ENCODE peak calls at places on chromosomes 11 and 22, in five cellular contexts. R is GM23338, I is left ventricle myocardium inferior, F is cardiac muscle cell, P is HCT116. S is an unnamed sample.

GRCh38 chr22:37401401-37401859 is 25.8 kb downstream of the ELFN2 start:
- DNase-seq in I (peak), R (no peak), F (peak), P (no peak), S (no peak)

GRCh38 chr22:38267086-38267485 is 5.7 kb downstream of the TMEM184B start:
- DNase-seq in R (no peak), I (peak), P (no peak), F (peak), S (no peak)

GRCh38 chr22:37077802-37078448 is 26.4 kb downstream of the KCTD17 start:
- DNase-seq in R (peak), P (peak), F (peak), I (peak), S (peak)

GRCh38 chr11:829116-829945 is 1.6 kb downstream of the CRACR2B start:
- DNase-seq in R (peak), I (peak), P (no peak), F (peak), S (no peak)

GRCh38 chr11:106608677-106609076 is 409.6 kb downstream of the GUCY1A2 start:
- DNase-seq in F (peak), R (no peak), I (no peak), P (no peak), S (no peak)

GRCh38 chr11:31786996-31787685 is 24.0 kb downstream of the PAX6 start:
- DNase-seq in R (peak), I (no peak), P (no peak), F (no peak), S (no peak)

GRCh38 chr22:26812731-26813130 is 155.3 kb downstream of the MIAT start:
- DNase-seq in P (no peak), F (no peak), I (no peak), R (no peak), S (no peak)

GRCh38 chr11:113773092-113773415 is 438 bp downstream of the ZW10 start:
- DNase-seq in P (no peak), F (peak), R (peak), I (no peak), S (no peak)

GRCh38 chr11:34395916-34396555 is 38.2 kb upstream of the ABTB2 start:
- DNase-seq in I (no peak), P (no peak), F (no peak), R (no peak), S (no peak)

GRCh38 chr11:35525501-35526175 is at the start of gene PAMR1:
- DNase-seq in P (no peak), F (peak), R (peak), I (peak), S (peak)

GRCh38 chr11:80330302-80330701 is 889.5 kb upstream of the TENM4 start:
- DNase-seq in I (no peak), P (no peak), R (no peak), F (peak), S (no peak)

GRCh38 chr11:2194877-2195755 is 23.5 kb upstream of the TH start:
- DNase-seq in I (no peak), R (peak), F (peak), P (no peak), S (peak)

GRCh38 chr22:19892249-19892879 is 37.7 kb upstream of the GNB1L start:
- DNase-seq in F (peak), R (no peak), P (no peak), I (no peak), S (no peak)

GRCh38 chr22:36469094-36469710 is 12.2 kb downstream of the TXN2 start:
- DNase-seq in P (no peak), F (no peak), R (no peak), I (no peak), S (no peak)

GRCh38 chr22:28799834-28800307 is 498 bp downstream of the XBP1 start:
- DNase-seq in R (peak), F (peak), P (no peak), I (peak), S (peak)

GRCh38 chr11:17605736-17606135 is 58.7 kb downstream of the OTOG start:
- DNase-seq in I (no peak), F (no peak), P (no peak), R (no peak), S (no peak)

GRCh38 chr22:50613291-50613981 is 12.8 kb downstream of the MAPK8IP2 start:
- DNase-seq in F (peak), R (peak), P (peak), I (peak), S (no peak)

GRCh38 chr11:75626692-75627536 is 41.9 kb downstream of the MAP6 start:
- DNase-seq in F (no peak), P (no peak), R (no peak), I (no peak), S (no peak)

GRCh38 chr22:45974498-45974897 is 2.5 kb downstream of the WNT7B start:
- DNase-seq in F (no peak), I (no peak), P (no peak), R (no peak), S (no peak)

GRCh38 chr11:119370486-119371046 is 10.9 kb downstream of the USP2 start:
- DNase-seq in P (no peak), R (no peak), I (peak), F (no peak), S (no peak)

GRCh38 chr11:15968461-15969130 is 387.8 kb downstream of the SOX6 start:
- DNase-seq in F (peak), I (no peak), P (no peak), R (peak), S (no peak)

GRCh38 chr11:72758304-72758689 is 6.1 kb upstream of the ARAP1 start:
- DNase-seq in F (peak), I (no peak), P (no peak), R (no peak), S (no peak)

GRCh38 chr11:86537541-86538222 is 134.7 kb downstream of the ME3 start:
- DNase-seq in I (no peak), P (peak), R (peak), F (peak), S (no peak)

GRCh38 chr11:123519055-123519796 is 89.2 kb downstream of the GRAMD1B start:
- DNase-seq in P (peak), R (peak), I (no peak), F (peak), S (no peak)

GRCh38 chr22:49810363-49811013 is 17.2 kb downstream of the BRD1 start:
- DNase-seq in P (no peak), R (no peak), I (no peak), F (peak), S (no peak)

GRCh38 chr11:65505434-65506315 is 6.8 kb downstream of the MALAT1 start:
- DNase-seq in P (no peak), R (no peak), I (no peak), F (peak), S (no peak)

GRCh38 chr11:102279641-102280170 is 37.6 kb upstream of the BIRC3 start:
- DNase-seq in P (no peak), F (peak), R (peak), I (no peak), S (no peak)

GRCh38 chr11:69485337-69486041 is 4.0 kb downstream of the LINC01488 start:
- DNase-seq in I (peak), F (no peak), P (no peak), R (no peak), S (no peak)

GRCh38 chr11:26286472-26287066 is 45.4 kb upstream of the ANO3 start:
- DNase-seq in P (no peak), F (peak), I (no peak), R (peak), S (no peak)

GRCh38 chr11:122748968-122749687 is 89.2 kb upstream of the CRTAM start:
- DNase-seq in R (no peak), F (peak), I (no peak), P (no peak), S (no peak)

GRCh38 chr11:16985297-16985696 is 28.9 kb downstream of the PLEKHA7 start:
- DNase-seq in R (no peak), I (no peak), F (no peak), P (no peak), S (no peak)

GRCh38 chr11:3886985-3887384 is 31.5 kb downstream of the STIM1 start:
- DNase-seq in I (no peak), R (no peak), F (no peak), P (no peak), S (no peak)

GRCh38 chr11:74123008-74123448 is 47.8 kb downstream of the C2CD3 start:
- DNase-seq in R (peak), P (no peak), I (no peak), F (peak), S (no peak)

GRCh38 chr11:46930089-46930488 is 6.5 kb upstream of the CSTPP1 start:
- DNase-seq in I (no peak), F (peak), P (no peak), R (no peak), S (no peak)

GRCh38 chr11:35223429-35223828 is 84.5 kb downstream of the CD44 start:
- DNase-seq in P (no peak), I (no peak), R (peak), F (peak), S (no peak)

GRCh38 chr11:60657880-60658279 is 41.5 kb upstream of the MS4A8 start:
- DNase-seq in I (no peak), F (no peak), R (peak), P (no peak), S (no peak)

GRCh38 chr11:50412832-50413231 is 380.2 kb downstream of the OR4C45 start:
- DNase-seq in I (no peak), R (no peak), F (no peak), P (no peak), S (no peak)

GRCh38 chr11:114060402-114061052 is 1.0 kb downstream of the ZBTB16 start:
- DNase-seq in F (peak), I (peak), P (no peak), R (peak), S (peak)

GRCh38 chr22:24433868-24434471 is 6.6 kb downstream of the ADORA2A start:
- DNase-seq in P (no peak), I (no peak), F (no peak), R (no peak), S (no peak)

GRCh38 chr11:67691149-67691548 is 16.7 kb upstream of the ALDH3B2 start:
- DNase-seq in R (no peak), P (no peak), I (no peak), F (no peak), S (no peak)
- TF ChIP-seq CTCF in R (peak), P (peak), I (peak), F (peak), S (peak)

GRCh38 chr11:104163100-104164027 is 583 bp downstream of the PDGFD start:
- DNase-seq in I (peak), F (peak), R (peak), P (no peak), S (no peak)
- TF ChIP-seq CTCF in I (no peak), F (peak), R (no peak), P (no peak), S (no peak)

DNA sequence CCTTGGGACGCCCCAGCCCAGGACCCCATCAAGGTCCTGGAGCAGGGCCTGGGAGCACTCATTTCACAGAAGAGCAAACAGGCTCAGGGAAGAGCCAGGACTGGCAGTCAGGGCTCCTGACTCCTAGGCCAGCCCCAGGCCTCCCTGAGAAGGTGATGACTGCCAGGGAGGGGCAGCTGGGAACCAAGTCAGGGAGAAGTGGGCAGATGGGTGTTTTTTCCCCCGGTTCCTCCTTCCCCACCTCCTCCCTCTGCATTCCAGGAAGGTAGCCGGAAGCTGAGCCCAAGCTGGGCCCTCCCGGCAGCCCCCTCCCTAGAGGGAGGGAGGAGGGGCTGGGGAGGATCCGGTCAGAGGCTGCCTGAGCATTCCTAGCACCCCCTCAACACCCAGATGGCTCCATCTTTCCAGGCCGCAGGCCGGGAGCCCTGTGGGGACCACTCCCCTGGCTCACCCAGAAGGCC is 19.6 kb downstream of the MYRF start:
- DNase-seq in I (no peak), F (peak), P (no peak), R (peak), S (no peak)
- TF ChIP-seq CTCF in I (no peak), F (no peak), P (no peak), R (no peak), S (no peak)

DNA sequence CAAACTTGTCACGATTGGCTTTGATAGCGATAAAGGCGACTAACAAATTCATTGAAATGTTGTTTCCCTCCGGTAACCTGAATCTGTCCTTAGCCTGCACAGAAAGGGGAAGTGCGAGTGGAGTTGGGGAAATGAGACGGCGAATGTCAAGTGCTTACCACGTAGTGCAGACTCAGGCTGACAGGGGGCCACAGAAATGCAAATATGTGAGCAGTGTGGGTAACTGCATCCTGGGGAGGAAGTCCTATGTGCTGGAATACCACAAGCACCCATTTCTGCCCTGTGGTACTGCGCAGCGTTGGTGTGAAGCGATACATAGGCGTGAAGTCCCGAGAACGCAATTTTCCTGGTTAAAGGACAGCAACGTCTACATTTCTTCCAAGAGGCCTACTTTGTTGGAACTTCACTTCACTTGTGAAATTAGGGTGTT is 869 bp upstream of the EIF4ENIF1 start:
- DNase-seq in P (peak), F (peak), R (peak), I (peak), S (peak)
- TF ChIP-seq CTCF in P (no peak), F (no peak), R (no peak), I (peak), S (no peak)